ENCODE peak calls at places on chromosomes 3 and 15, in ten cellular contexts. C is Panc1, I is stomach, R is endothelial cell of umbilical vein, Z is spleen, O is GM12878, E is transverse colon, W is HCT116, B is upper lobe of left lung, J is SK-N-SH. V is an unnamed sample.

GRCh38 chr3:161349529-161350278 is 21.6 kb downstream of the SPTSSB start:
- DNase-seq in C (no peak), I (no peak), R (no peak), Z (no peak), O (no peak), E (no peak), W (peak; percentile 90), B (no peak), J (no peak), V (no peak)

GRCh38 chr15:82108489-82109078 is 62.8 kb upstream of the MEX3B start:
- DNase-seq in C (peak; percentile 51), I (peak; percentile 79), R (peak; percentile 60), Z (peak; percentile 86), O (no peak), E (peak; percentile 72), W (peak; percentile 15), B (peak; percentile 61), J (peak; percentile 57), V (no peak)

GRCh38 chr15:68642491-68642845 is 63.7 kb downstream of the CORO2B start:
- DNase-seq in C (no peak), I (no peak), R (no peak), Z (peak; percentile 64), O (no peak), E (no peak), W (no peak), B (no peak), J (no peak), V (no peak)

GRCh38 chr15:61916104-61916503 is 144.1 kb downstream of the VPS13C start:
- DNase-seq in C (no peak), I (no peak), R (no peak), Z (no peak), O (no peak), E (no peak), W (no peak), B (no peak), J (peak; percentile 58), V (no peak)

GRCh38 chr15:50055333-50056278 is 63.4 kb downstream of the ATP8B4 start:
- DNase-seq in C (no peak), I (no peak), R (no peak), Z (no peak), O (no peak), E (no peak), W (no peak), B (no peak), J (no peak), V (no peak)

GRCh38 chr3:172716476-172716875 is 5.6 kb upstream of the NCEH1 start:
- DNase-seq in C (no peak), I (no peak), R (no peak), Z (no peak), O (no peak), E (no peak), W (no peak), B (peak; percentile 63), J (no peak), V (no peak)

GRCh38 chr3:102081587-102082289 is 232.4 kb downstream of the NFKBIZ start:
- DNase-seq in C (no peak), I (no peak), R (peak; percentile 88), Z (no peak), O (no peak), E (no peak), W (no peak), B (no peak), J (no peak), V (no peak)

GRCh38 chr15:94298359-94298758 is 67.0 kb downstream of the MCTP2 start:
- DNase-seq in C (no peak), I (no peak), R (no peak), Z (no peak), O (no peak), E (no peak), W (no peak), B (no peak), J (no peak), V (no peak)

GRCh38 chr3:157134620-157135191 is 25.2 kb downstream of the CCNL1 start:
- DNase-seq in C (no peak), I (peak; percentile 83), R (no peak), Z (no peak), O (no peak), E (no peak), W (no peak), B (no peak), J (no peak), V (no peak)

GRCh38 chr15:83784975-83785374 is 131.1 kb downstream of the ADAMTSL3 start:
- DNase-seq in C (no peak), I (no peak), R (no peak), Z (no peak), O (no peak), E (no peak), W (no peak), B (no peak), J (no peak), V (no peak)

GRCh38 chr15:89628791-89629715 is 26.2 kb downstream of the KIF7 start:
- DNase-seq in C (no peak), I (no peak), R (no peak), Z (no peak), O (no peak), E (no peak), W (no peak), B (no peak), J (peak; percentile 42), V (peak; percentile 65)
- TF ChIP-seq POLR2AphosphoS5 in C (no peak), I (no peak), R (no peak), Z (no peak), O (no peak), E (no peak), W (no peak), B (no peak), J (no peak), V (no peak)

GRCh38 chr3:151226825-151227224 is 23.8 kb upstream of the GPR171 start:
- DNase-seq in C (no peak), I (no peak), R (no peak), Z (no peak), O (no peak), E (no peak), W (no peak), B (no peak), J (no peak), V (no peak)

GRCh38 chr3:151226088-151226563 is 23.1 kb upstream of the GPR171 start:
- DNase-seq in C (no peak), I (no peak), R (no peak), Z (no peak), O (no peak), E (no peak), W (no peak), B (no peak), J (no peak), V (no peak)

GRCh38 chr3:151227438-151228290 is 24.6 kb upstream of the GPR171 start:
- DNase-seq in C (peak; percentile 63), I (peak; percentile 81), R (peak; percentile 79), Z (peak; percentile 90), O (peak; percentile 60), E (peak; percentile 79), W (peak; percentile 54), B (peak; percentile 75), J (peak; percentile 70), V (no peak)

GRCh38 chr3:151225040-151225975 is 22.3 kb upstream of the GPR171 start:
- DNase-seq in C (no peak), I (no peak), R (no peak), Z (no peak), O (no peak), E (no peak), W (no peak), B (no peak), J (no peak), V (no peak)

DNA sequence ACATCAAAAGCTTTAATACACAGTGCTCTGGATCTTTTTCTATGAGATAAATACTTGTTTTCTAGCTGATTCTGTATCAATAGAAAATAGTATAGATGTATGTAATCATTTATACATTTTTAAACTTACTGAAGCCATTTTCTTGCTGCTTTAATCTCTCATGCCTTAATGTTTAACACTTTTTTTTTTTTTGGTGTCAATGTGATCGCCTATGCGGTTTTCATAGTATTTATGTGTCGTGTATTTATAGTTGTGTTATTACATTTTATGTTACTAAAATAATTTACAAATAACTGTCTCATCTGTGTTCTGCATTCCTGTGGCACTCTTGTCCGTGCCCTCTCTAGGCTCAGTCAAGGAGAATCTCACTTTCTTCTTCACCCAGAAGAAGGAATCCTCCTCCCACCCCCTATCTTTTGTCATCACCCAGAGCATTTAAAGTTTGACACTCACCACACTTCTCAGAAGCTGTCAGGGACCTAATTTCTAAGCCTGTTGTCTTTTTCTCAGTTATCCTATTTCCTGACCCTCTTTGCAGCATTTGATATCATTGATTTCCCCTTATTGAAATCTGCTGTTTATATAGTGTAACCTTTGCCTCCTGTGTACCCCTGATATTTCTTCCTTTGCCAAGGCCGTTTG is 21.4 kb upstream of the GPR171 start:
- DNase-seq in C (no peak), I (no peak), R (no peak), Z (no peak), O (no peak), E (no peak), W (no peak), B (no peak), J (no peak), V (no peak)
- H3K27ac ChIP-seq in C (no peak overlapping the region), I (no peak overlapping the region), R (no peak overlapping the region), Z (no peak overlapping the region), O (no peak overlapping the region), E (no peak overlapping the region), W (no peak overlapping the region), B (no peak overlapping the region), J (no peak overlapping the region), V (no peak overlapping the region)

DNA sequence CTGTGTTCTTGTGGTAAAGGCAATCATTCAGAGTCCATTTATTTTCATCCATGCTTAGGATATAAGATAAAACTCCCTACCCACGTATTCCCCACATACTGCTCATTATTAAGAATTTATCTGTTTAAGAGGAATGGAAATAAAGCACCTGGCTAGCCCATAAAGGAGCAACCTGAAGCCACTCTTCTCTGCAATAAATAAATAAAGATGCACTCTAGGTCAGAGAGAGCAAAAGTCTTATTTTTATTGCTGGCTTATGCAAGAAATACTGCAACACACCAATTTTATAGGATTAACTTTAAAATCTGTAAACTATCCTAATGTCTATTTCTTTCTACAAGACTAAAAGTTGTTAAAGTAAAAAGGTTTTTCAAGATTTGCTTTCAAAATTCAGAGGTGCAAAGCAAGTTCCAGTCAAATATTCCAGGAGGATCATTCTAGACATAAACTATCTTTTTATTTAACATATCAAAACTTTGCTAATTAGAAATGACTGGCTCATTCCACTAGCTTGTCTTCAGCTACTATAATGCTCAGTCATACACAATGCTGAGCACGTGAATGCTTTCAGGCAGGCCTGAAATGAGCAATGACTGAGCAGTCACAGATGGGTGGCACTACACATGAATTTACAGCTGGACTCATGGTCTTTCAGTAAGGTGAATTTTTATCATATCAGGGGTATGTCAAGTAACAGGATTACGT is 7.1 kb downstream of the TJP1 start:
- DNase-seq in C (no peak), I (no peak), R (peak; percentile 62), Z (no peak), O (no peak), E (no peak), W (no peak), B (no peak), J (no peak), V (no peak)
- H3K4me1 ChIP-seq in C (peaks cover 51% of the 10 kb centered on the region), I (peaks cover 57% of the 10 kb centered on the region), R (peaks cover 40% of the 10 kb centered on the region), Z (no peaks in the 10 kb centered on the region), O (no peaks in the 10 kb centered on the region), E (peaks cover 11% of the 10 kb centered on the region), W (peaks cover 55% of the 10 kb centered on the region), B (peaks cover 38% of the 10 kb centered on the region), J (peaks cover 4% of the 10 kb centered on the region), V (peaks cover 82% of the 10 kb centered on the region)

DNA sequence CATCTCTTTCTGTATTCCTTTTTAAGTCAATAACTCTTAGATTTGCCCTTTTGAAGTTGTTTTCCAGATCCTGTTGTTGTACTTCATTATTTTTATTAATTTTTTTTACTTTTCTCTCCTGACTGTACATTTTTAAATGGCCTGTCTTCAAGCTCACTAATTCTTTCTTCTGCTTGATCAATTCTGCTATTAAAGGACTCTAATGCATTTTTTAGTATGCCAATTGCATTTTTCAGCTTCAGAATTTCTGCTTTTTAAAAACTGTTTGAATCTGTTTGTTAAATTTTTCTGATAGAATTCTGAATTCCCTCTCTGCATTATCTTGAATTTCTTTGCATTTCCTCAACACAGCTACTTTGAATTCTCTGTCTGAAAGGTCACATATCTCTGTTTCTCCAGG is 5.6 kb downstream of the OR5K4 start:
- DNase-seq in C (no peak), I (no peak), R (no peak), Z (no peak), O (no peak), E (no peak), W (no peak), B (no peak), J (no peak), V (no peak)
- TF ChIP-seq POLR2AphosphoS5 in C (no peak), I (no peak), R (no peak), Z (no peak), O (no peak), E (no peak), W (no peak), B (no peak), J (no peak), V (no peak)